ENCODE peak calls at places on chromosomes 4 and X, in four cellular contexts. W, N, Y and V are unnamed samples.

GRCh38 chr4:48557478-48557877 is 67.4 kb downstream of the ZAR1 start:
- DNase-seq in N (no peak), Y (peak; percentile 10), W (no peak), V (no peak)

GRCh38 chr4:99875073-99875472 is 19.2 kb downstream of the LAMTOR3 start:
- DNase-seq in W (no peak), Y (no peak), N (no peak), V (no peak)

GRCh38 chr4:140382732-140383131 is 9.3 kb downstream of the SCOC start:
- DNase-seq in W (no peak), N (no peak), Y (no peak), V (peak; percentile 12)

GRCh38 chr4:138192113-138192512 is 50.0 kb downstream of the SLC7A11 start:
- DNase-seq in Y (peak; percentile 79), W (no peak), N (no peak), V (peak; percentile 68)

GRCh38 chrX:47191331-47191730 is 2.3 kb upstream of the UBA1 start:
- DNase-seq in N (no peak), W (no peak), Y (peak; percentile 59), V (no peak)

GRCh38 chr4:55154933-55155332 is 29.5 kb upstream of the KDR start:
- DNase-seq in Y (no peak), W (no peak), N (no peak), V (no peak)

GRCh38 chr4:47862297-47862696 is 24.4 kb upstream of the CORIN start:
- DNase-seq in N (no peak), Y (peak; percentile 30), W (no peak), V (no peak)

GRCh38 chrX:103503163-103503852 is 16.0 kb downstream of the RAB40A start:
- DNase-seq in Y (peak; percentile 3), W (no peak), N (no peak), V (no peak)

GRCh38 chr4:150089732-150090131 is 11.5 kb downstream of the DCLK2 start:
- DNase-seq in W (no peak), Y (peak; percentile 12), N (no peak), V (no peak)

GRCh38 chr4:106565727-106566126 is 197.1 kb upstream of the GIMD1 start:
- DNase-seq in Y (peak; percentile 42), N (no peak), W (no peak), V (no peak)

GRCh38 chrX:53239474-53239873 is 14.5 kb upstream of the KDM5C start:
- DNase-seq in N (no peak), Y (no peak), W (no peak), V (peak; percentile 35)

GRCh38 chr4:182895791-182896292 is 21.3 kb downstream of the DCTD start:
- DNase-seq in W (no peak), Y (peak; percentile 39), N (no peak), V (peak; percentile 84)

GRCh38 chr4:181970356-181970755 is 272.8 kb upstream of the TENM3 start:
- DNase-seq in W (no peak), N (no peak), Y (no peak), V (no peak)

GRCh38 chr4:145486603-145487002 is 5.0 kb downstream of the SMAD1 start:
- DNase-seq in Y (no peak), W (no peak), N (no peak), V (no peak)

GRCh38 chr4:166366012-166366411 is 493.0 kb downstream of the TLL1 start:
- DNase-seq in N (no peak), Y (no peak), W (no peak), V (no peak)

GRCh38 chrX:120604359-120604782 is 470 bp downstream of the MCTS1 start:
- DNase-seq in Y (peak; percentile 43), W (peak; percentile 78), N (no peak), V (peak; percentile 5)

GRCh38 chr4:100721490-100721889 is 203.7 kb upstream of the EMCN start:
- DNase-seq in W (no peak), Y (no peak), N (no peak), V (no peak)